ENCODE peak calls at places on chromosomes 3 and 15, in ten cellular contexts. C is A549, K is lung, S is cardiac muscle cell, X is heart left ventricle, N is hepatocyte, F is right lobe of liver, W is fibroblast of lung, Z is H9, H is sigmoid colon. O is an unnamed sample.

GRCh38 chr3:116102037-116102436 is 343.2 kb downstream of the LSAMP start:
- DNase-seq in W (no peak), F (no peak), H (no peak), N (no peak), K (no peak), S (peak; percentile 3), X (no peak), C (no peak), Z (no peak), O (no peak)

GRCh38 chr3:4565806-4566501 is 72.8 kb downstream of the ITPR1 start:
- DNase-seq in Z (no peak), W (no peak), F (peak; percentile 35), S (no peak), K (no peak), C (no peak), H (no peak), X (no peak), N (peak; percentile 27), O (no peak)

GRCh38 chr15:62758126-62758951 is 284.2 kb upstream of the TPM1 start:
- DNase-seq in N (no peak), Z (no peak), K (no peak), X (no peak), C (peak; percentile 41), H (peak; percentile 84), W (peak; percentile 97), F (no peak), S (peak; percentile 93), O (peak; percentile 50)

GRCh38 chr15:25182736-25183445 is 228.1 kb downstream of the SNRPN start:
- DNase-seq in N (no peak), W (no peak), H (peak; percentile 40), K (no peak), C (no peak), F (peak; percentile 9), S (no peak), Z (peak; percentile 37), X (peak; percentile 13), O (peak; percentile 3)

GRCh38 chr3:79968418-79968817 is 200.6 kb upstream of the ROBO1 start:
- DNase-seq in H (no peak), Z (no peak), S (no peak), W (no peak), X (no peak), F (no peak), K (no peak), C (no peak), N (no peak), O (no peak)

GRCh38 chr3:177069514-177070329 is 127.6 kb downstream of the TBL1XR1 start:
- DNase-seq in X (no peak), N (no peak), H (no peak), Z (no peak), F (no peak), C (no peak), W (peak; percentile 59), K (no peak), S (peak; percentile 35), O (no peak)

GRCh38 chr3:94548581-94549316 is 485.9 kb downstream of the NSUN3 start:
- DNase-seq in F (no peak), Z (peak; percentile 61), W (no peak), S (no peak), N (no peak), C (no peak), X (no peak), K (no peak), H (no peak), O (no peak)

GRCh38 chr15:31268108-31268501 is 58.5 kb upstream of the KLF13 start:
- DNase-seq in W (no peak), S (no peak), X (no peak), N (no peak), H (peak; percentile 57), K (peak; percentile 41), Z (peak; percentile 16), F (no peak), C (no peak), O (no peak)

GRCh38 chr3:99943931-99944761 is 126.5 kb downstream of the CMSS1 start:
- DNase-seq in X (no peak), C (no peak), W (peak; percentile 71), K (no peak), H (no peak), S (no peak), F (no peak), Z (no peak), N (no peak), O (no peak)

GRCh38 chr3:50584391-50584790 is 15.1 kb downstream of the HEMK1 start:
- DNase-seq in W (no peak), F (no peak), X (no peak), S (peak; percentile 69), N (no peak), C (no peak), K (no peak), H (no peak), Z (no peak), O (no peak)

GRCh38 chr3:46935168-46935858 is 41.2 kb downstream of the CCDC12 start:
- DNase-seq in C (peak; percentile 83), X (peak; percentile 95), K (peak; percentile 83), N (peak; percentile 95), S (peak; percentile 98), Z (peak; percentile 91), W (peak; percentile 98), F (peak; percentile 83), H (peak; percentile 95), O (peak; percentile 96)

GRCh38 chr3:16900779-16901440 is 16.2 kb downstream of the PLCL2 start:
- DNase-seq in S (no peak), K (no peak), H (no peak), X (no peak), C (no peak), N (no peak), Z (no peak), F (no peak), W (no peak), O (no peak)

GRCh38 chr3:193095366-193095765 is 145.7 kb upstream of the PLAAT1 start:
- DNase-seq in H (no peak), Z (no peak), S (no peak), C (no peak), F (no peak), N (no peak), W (peak; percentile 44), K (no peak), X (no peak), O (peak; percentile 15)

GRCh38 chr15:85063522-85063921 is 81.9 kb downstream of the PDE8A start:
- DNase-seq in W (peak; percentile 10), H (no peak), Z (no peak), N (no peak), K (no peak), F (no peak), X (no peak), C (no peak), S (no peak), O (no peak)

GRCh38 chr3:31364711-31365110 is 168.0 kb upstream of the STT3B start:
- DNase-seq in K (no peak), Z (no peak), S (peak; percentile 52), W (peak; percentile 81), F (no peak), H (no peak), X (no peak), C (no peak), N (no peak), O (no peak)

GRCh38 chr15:92848852-92849598 is 51.1 kb upstream of the CHD2 start:
- DNase-seq in X (no peak), N (no peak), W (peak; percentile 93), C (no peak), S (peak; percentile 98), Z (no peak), H (no peak), F (no peak), K (no peak), O (no peak)

GRCh38 chr15:97446138-97446537 is 514.4 kb upstream of the ARRDC4 start:
- DNase-seq in Z (peak; percentile 27), N (peak; percentile 9), W (no peak), S (no peak), F (no peak), X (no peak), H (no peak), K (no peak), C (no peak), O (no peak)
- H3K4me1 ChIP-seq in Z (no peaks in the 10 kb centered on the region), N (no peaks in the 10 kb centered on the region), W (no peaks in the 10 kb centered on the region), S (no peaks in the 10 kb centered on the region), F (no peaks in the 10 kb centered on the region), X (no peaks in the 10 kb centered on the region), H (no peaks in the 10 kb centered on the region), K (no peaks in the 10 kb centered on the region), C (no peaks in the 10 kb centered on the region), O (no peaks in the 10 kb centered on the region)

DNA sequence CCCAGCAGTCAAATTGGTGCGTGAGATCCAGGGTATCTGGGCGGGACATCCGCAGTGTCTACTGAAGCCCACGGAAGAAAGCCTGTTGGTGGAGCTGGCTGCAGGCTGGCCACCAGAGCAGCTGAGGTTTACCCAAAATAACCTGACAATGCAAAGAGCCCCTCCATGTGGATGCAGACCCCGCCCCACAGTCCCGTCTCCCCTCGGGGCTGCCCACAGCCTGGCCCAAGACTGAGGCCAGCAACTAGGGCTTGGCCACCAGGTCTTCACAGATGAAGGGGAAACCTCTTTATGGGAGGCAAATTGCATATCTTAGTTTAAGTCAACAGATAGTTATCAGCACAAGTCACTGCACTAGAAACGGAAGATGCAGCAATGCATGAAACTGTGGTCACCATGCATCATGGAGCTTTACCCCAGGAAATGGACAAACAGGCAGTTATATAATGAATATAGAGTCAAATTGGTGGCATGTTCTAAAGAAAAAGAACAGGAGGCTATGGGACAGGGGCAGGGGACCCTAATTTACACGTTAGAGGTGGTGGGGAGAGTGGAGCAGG is 86.3 kb downstream of the ARNT2 start:
- DNase-seq in H (no peak), F (no peak), X (no peak), W (no peak), Z (no peak), N (no peak), S (no peak), K (no peak), C (no peak), O (no peak)
- H3K27ac ChIP-seq in H (no peak overlapping the region), F (no peak overlapping the region), X (no peak overlapping the region), W (peak overlapping the region; percentile 78), Z (no peak overlapping the region), N (no peak overlapping the region), S (no peak overlapping the region), K (no peak overlapping the region), C (no peak overlapping the region), O (no peak overlapping the region)

GRCh38 chr3:169390310-169390731 is 273.2 kb downstream of the MECOM start:
- DNase-seq in H (no peak), S (peak; percentile 60), N (peak; percentile 17), X (no peak), Z (no peak), K (no peak), C (no peak), W (peak; percentile 22), F (no peak), O (peak; percentile 30)
- TF ChIP-seq CTCF in H (no peak), S (peak; percentile 44), N (peak; percentile 23), X (no peak), Z (peak; percentile 35), K (no peak), C (no peak), W (peak; percentile 8), F (no peak), O (peak; percentile 50)

DNA sequence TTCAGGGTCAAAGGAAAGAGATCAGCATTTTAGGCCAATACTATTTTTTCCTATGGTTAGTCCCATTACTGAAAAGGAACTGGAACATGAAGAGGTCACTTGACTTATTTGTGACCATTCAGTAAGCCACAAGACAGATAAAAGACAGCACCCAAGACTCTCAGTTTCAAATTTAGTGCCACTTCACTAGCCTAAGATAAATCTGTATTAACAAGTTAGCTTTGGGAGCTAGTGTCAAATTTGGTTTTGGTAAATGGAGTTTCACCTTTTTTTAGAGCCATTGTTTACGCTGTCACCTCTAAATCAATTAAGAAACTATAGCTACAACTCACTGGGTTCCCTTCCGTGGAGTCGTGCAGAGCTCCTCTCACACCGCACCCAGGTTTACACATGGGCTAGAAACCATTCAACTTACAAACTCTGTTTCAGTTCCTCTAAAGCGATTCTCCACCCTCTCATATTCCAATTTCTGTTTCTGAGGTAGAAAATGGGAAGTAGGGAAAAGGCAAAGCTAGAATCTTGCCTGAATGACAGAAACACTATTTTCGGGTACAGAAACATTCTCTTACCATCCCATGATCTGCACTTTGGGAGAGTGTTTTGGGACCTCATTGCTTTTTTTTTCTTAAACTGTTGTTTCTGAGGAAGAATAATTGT is 14.3 kb downstream of the CCDC32 start:
- DNase-seq in S (no peak), Z (no peak), X (no peak), K (no peak), W (no peak), H (no peak), F (no peak), N (no peak), C (no peak), O (no peak)
- H3K4me1 ChIP-seq in S (peaks cover 19% of the 10 kb centered on the region), Z (peaks cover 7% of the 10 kb centered on the region), X (peaks cover 56% of the 10 kb centered on the region), K (peaks cover 22% of the 10 kb centered on the region), W (no peaks in the 10 kb centered on the region), H (no peaks in the 10 kb centered on the region), F (peaks cover 5% of the 10 kb centered on the region), N (no peaks in the 10 kb centered on the region), C (no peaks in the 10 kb centered on the region), O (peaks cover 12% of the 10 kb centered on the region)